ENCODE peak calls at places on chromosomes 11 and 22, in ten cellular contexts. One of them, this sample, is unnamed.

GRCh38 chr11:35303596-35304392 is 115.6 kb downstream of the SLC1A2 start:
- DNase-seq in heart left ventricle: peak
- DNase-seq in Caco-2: no peak
- DNase-seq in AG09309: peak
- DNase-seq in neural progenitor cell: no peak
- DNase-seq in tibial nerve: peak
- DNase-seq in HL-60: peak
- DNase-seq in AG04450: no peak
- DNase-seq in fibroblast of lung: peak
- DNase-seq in cardiac muscle cell: no peak
- DNase-seq in this sample: no peak

GRCh38 chr11:97019754-97020153 is 629.9 kb downstream of the JRKL start:
- DNase-seq in fibroblast of lung: no peak
- DNase-seq in neural progenitor cell: no peak
- DNase-seq in heart left ventricle: no peak
- DNase-seq in HL-60: no peak
- DNase-seq in cardiac muscle cell: no peak
- DNase-seq in AG09309: no peak
- DNase-seq in AG04450: no peak
- DNase-seq in Caco-2: no peak
- DNase-seq in tibial nerve: no peak
- DNase-seq in this sample: no peak

GRCh38 chr11:118290923-118291322 is 13.6 kb upstream of the CD3E start:
- DNase-seq in HL-60: no peak
- DNase-seq in AG04450: no peak
- DNase-seq in heart left ventricle: no peak
- DNase-seq in cardiac muscle cell: peak
- DNase-seq in tibial nerve: no peak
- DNase-seq in AG09309: no peak
- DNase-seq in Caco-2: peak
- DNase-seq in neural progenitor cell: peak
- DNase-seq in fibroblast of lung: no peak
- DNase-seq in this sample: peak

GRCh38 chr11:22042081-22042480 is 150.8 kb upstream of the ANO5 start:
- DNase-seq in HL-60: no peak
- DNase-seq in fibroblast of lung: no peak
- DNase-seq in heart left ventricle: no peak
- DNase-seq in cardiac muscle cell: no peak
- DNase-seq in AG04450: no peak
- DNase-seq in neural progenitor cell: no peak
- DNase-seq in Caco-2: no peak
- DNase-seq in AG09309: no peak
- DNase-seq in tibial nerve: no peak
- DNase-seq in this sample: no peak

GRCh38 chr11:131495417-131495816 is 125.0 kb downstream of the NTM start:
- DNase-seq in heart left ventricle: peak
- DNase-seq in tibial nerve: peak
- DNase-seq in HL-60: no peak
- DNase-seq in cardiac muscle cell: no peak
- DNase-seq in fibroblast of lung: no peak
- DNase-seq in neural progenitor cell: no peak
- DNase-seq in AG09309: no peak
- DNase-seq in AG04450: no peak
- DNase-seq in Caco-2: no peak
- DNase-seq in this sample: no peak

GRCh38 chr11:123407996-123408597 is 22.0 kb upstream of the GRAMD1B start:
- DNase-seq in Caco-2: no peak
- DNase-seq in fibroblast of lung: no peak
- DNase-seq in HL-60: no peak
- DNase-seq in AG09309: no peak
- DNase-seq in AG04450: no peak
- DNase-seq in neural progenitor cell: no peak
- DNase-seq in tibial nerve: no peak
- DNase-seq in heart left ventricle: no peak
- DNase-seq in cardiac muscle cell: no peak
- DNase-seq in this sample: no peak

GRCh38 chr11:94926271-94926625 is 47.1 kb downstream of the CWC15 start:
- DNase-seq in HL-60: no peak
- DNase-seq in neural progenitor cell: no peak
- DNase-seq in AG09309: no peak
- DNase-seq in AG04450: no peak
- DNase-seq in Caco-2: no peak
- DNase-seq in cardiac muscle cell: no peak
- DNase-seq in fibroblast of lung: peak
- DNase-seq in heart left ventricle: no peak
- DNase-seq in tibial nerve: no peak
- DNase-seq in this sample: no peak

GRCh38 chr11:94926698-94927237 is 46.6 kb downstream of the CWC15 start:
- DNase-seq in AG09309: peak
- DNase-seq in neural progenitor cell: no peak
- DNase-seq in Caco-2: no peak
- DNase-seq in cardiac muscle cell: peak
- DNase-seq in HL-60: no peak
- DNase-seq in AG04450: peak
- DNase-seq in heart left ventricle: peak
- DNase-seq in fibroblast of lung: peak
- DNase-seq in tibial nerve: peak
- DNase-seq in this sample: no peak

GRCh38 chr11:106082096-106082495 is 4.6 kb downstream of the AASDHPPT start:
- DNase-seq in HL-60: no peak
- DNase-seq in fibroblast of lung: no peak
- DNase-seq in neural progenitor cell: no peak
- DNase-seq in Caco-2: no peak
- DNase-seq in heart left ventricle: no peak
- DNase-seq in cardiac muscle cell: no peak
- DNase-seq in tibial nerve: no peak
- DNase-seq in AG09309: no peak
- DNase-seq in AG04450: no peak
- DNase-seq in this sample: no peak

GRCh38 chr11:27193434-27194225 is 153.0 kb downstream of the BBOX1 start:
- DNase-seq in neural progenitor cell: no peak
- DNase-seq in HL-60: no peak
- DNase-seq in heart left ventricle: no peak
- DNase-seq in AG09309: no peak
- DNase-seq in AG04450: no peak
- DNase-seq in Caco-2: no peak
- DNase-seq in cardiac muscle cell: no peak
- DNase-seq in fibroblast of lung: no peak
- DNase-seq in tibial nerve: no peak
- DNase-seq in this sample: no peak

GRCh38 chr11:19615503-19615902 is 97.1 kb upstream of the NAV2 start:
- DNase-seq in fibroblast of lung: no peak
- DNase-seq in tibial nerve: no peak
- DNase-seq in cardiac muscle cell: no peak
- DNase-seq in Caco-2: no peak
- DNase-seq in heart left ventricle: no peak
- DNase-seq in AG09309: no peak
- DNase-seq in HL-60: no peak
- DNase-seq in AG04450: no peak
- DNase-seq in neural progenitor cell: no peak
- DNase-seq in this sample: no peak

GRCh38 chr11:82790723-82791487 is 57.2 kb upstream of the FAM181B start:
- DNase-seq in HL-60: no peak
- DNase-seq in fibroblast of lung: peak
- DNase-seq in tibial nerve: no peak
- DNase-seq in neural progenitor cell: no peak
- DNase-seq in AG04450: no peak
- DNase-seq in AG09309: no peak
- DNase-seq in Caco-2: no peak
- DNase-seq in heart left ventricle: no peak
- DNase-seq in cardiac muscle cell: peak
- DNase-seq in this sample: no peak

GRCh38 chr11:20158597-20159257 is 1.5 kb downstream of the DBX1 start:
- DNase-seq in fibroblast of lung: peak
- DNase-seq in heart left ventricle: peak
- DNase-seq in tibial nerve: no peak
- DNase-seq in Caco-2: peak
- DNase-seq in HL-60: no peak
- DNase-seq in AG09309: peak
- DNase-seq in neural progenitor cell: peak
- DNase-seq in AG04450: peak
- DNase-seq in cardiac muscle cell: peak
- DNase-seq in this sample: no peak

GRCh38 chr11:77071077-77071476 is 4.3 kb downstream of the CAPN5 start:
- DNase-seq in Caco-2: no peak
- DNase-seq in heart left ventricle: no peak
- DNase-seq in tibial nerve: no peak
- DNase-seq in cardiac muscle cell: no peak
- DNase-seq in neural progenitor cell: no peak
- DNase-seq in AG04450: no peak
- DNase-seq in AG09309: no peak
- DNase-seq in HL-60: no peak
- DNase-seq in fibroblast of lung: no peak
- DNase-seq in this sample: no peak

GRCh38 chr11:19441752-19442553 is 201.2 kb upstream of the E2F8 start:
- DNase-seq in fibroblast of lung: peak
- DNase-seq in AG04450: peak
- DNase-seq in heart left ventricle: peak
- DNase-seq in neural progenitor cell: no peak
- DNase-seq in Caco-2: peak
- DNase-seq in cardiac muscle cell: peak
- DNase-seq in HL-60: no peak
- DNase-seq in tibial nerve: no peak
- DNase-seq in AG09309: peak
- DNase-seq in this sample: no peak

GRCh38 chr11:102383839-102384238 is 36.8 kb downstream of the BIRC2 start:
- DNase-seq in HL-60: no peak
- DNase-seq in neural progenitor cell: no peak
- DNase-seq in Caco-2: no peak
- DNase-seq in heart left ventricle: no peak
- DNase-seq in fibroblast of lung: no peak
- DNase-seq in AG04450: no peak
- DNase-seq in tibial nerve: no peak
- DNase-seq in cardiac muscle cell: no peak
- DNase-seq in AG09309: no peak
- DNase-seq in this sample: no peak

GRCh38 chr11:21646351-21646750 is 546.5 kb upstream of the ANO5 start:
- DNase-seq in AG09309: no peak
- DNase-seq in fibroblast of lung: no peak
- DNase-seq in neural progenitor cell: no peak
- DNase-seq in cardiac muscle cell: no peak
- DNase-seq in heart left ventricle: no peak
- DNase-seq in AG04450: no peak
- DNase-seq in tibial nerve: no peak
- DNase-seq in HL-60: no peak
- DNase-seq in Caco-2: no peak
- DNase-seq in this sample: no peak

GRCh38 chr22:47094861-47095330 is 332.4 kb downstream of the TBC1D22A start:
- DNase-seq in AG09309: no peak
- DNase-seq in neural progenitor cell: no peak
- DNase-seq in fibroblast of lung: peak
- DNase-seq in tibial nerve: no peak
- DNase-seq in AG04450: no peak
- DNase-seq in Caco-2: no peak
- DNase-seq in heart left ventricle: no peak
- DNase-seq in HL-60: no peak
- DNase-seq in cardiac muscle cell: no peak
- DNase-seq in this sample: no peak

GRCh38 chr22:40210814-40211213 is 33.1 kb downstream of the TNRC6B start:
- DNase-seq in AG09309: no peak
- DNase-seq in cardiac muscle cell: no peak
- DNase-seq in Caco-2: no peak
- DNase-seq in fibroblast of lung: no peak
- DNase-seq in HL-60: no peak
- DNase-seq in neural progenitor cell: no peak
- DNase-seq in tibial nerve: no peak
- DNase-seq in AG04450: no peak
- DNase-seq in heart left ventricle: no peak
- DNase-seq in this sample: no peak
- H3K4me3 ChIP-seq in AG09309: no peak
- H3K4me3 ChIP-seq in cardiac muscle cell: no peak
- H3K4me3 ChIP-seq in Caco-2: no peak
- H3K4me3 ChIP-seq in fibroblast of lung: no peak
- H3K4me3 ChIP-seq in HL-60: no peak
- H3K4me3 ChIP-seq in neural progenitor cell: no peak
- H3K4me3 ChIP-seq in tibial nerve: no peak
- H3K4me3 ChIP-seq in AG04450: no peak
- H3K4me3 ChIP-seq in heart left ventricle: no peak
- H3K4me3 ChIP-seq in this sample: no peak

GRCh38 chr11:12560362-12560761 is 113.9 kb upstream of the TEAD1 start:
- DNase-seq in HL-60: no peak
- DNase-seq in cardiac muscle cell: no peak
- DNase-seq in tibial nerve: no peak
- DNase-seq in AG09309: no peak
- DNase-seq in heart left ventricle: no peak
- DNase-seq in AG04450: no peak
- DNase-seq in Caco-2: no peak
- DNase-seq in neural progenitor cell: no peak
- DNase-seq in fibroblast of lung: no peak
- DNase-seq in this sample: no peak
- TF ChIP-seq CTCF in HL-60: no peak
- TF ChIP-seq CTCF in cardiac muscle cell: no peak
- TF ChIP-seq CTCF in tibial nerve: no peak
- TF ChIP-seq CTCF in AG09309: no peak
- TF ChIP-seq CTCF in heart left ventricle: no peak
- TF ChIP-seq CTCF in AG04450: no peak
- TF ChIP-seq CTCF in Caco-2: no peak
- TF ChIP-seq CTCF in neural progenitor cell: no peak
- TF ChIP-seq CTCF in fibroblast of lung: no peak
- TF ChIP-seq CTCF in this sample: no peak

DNA sequence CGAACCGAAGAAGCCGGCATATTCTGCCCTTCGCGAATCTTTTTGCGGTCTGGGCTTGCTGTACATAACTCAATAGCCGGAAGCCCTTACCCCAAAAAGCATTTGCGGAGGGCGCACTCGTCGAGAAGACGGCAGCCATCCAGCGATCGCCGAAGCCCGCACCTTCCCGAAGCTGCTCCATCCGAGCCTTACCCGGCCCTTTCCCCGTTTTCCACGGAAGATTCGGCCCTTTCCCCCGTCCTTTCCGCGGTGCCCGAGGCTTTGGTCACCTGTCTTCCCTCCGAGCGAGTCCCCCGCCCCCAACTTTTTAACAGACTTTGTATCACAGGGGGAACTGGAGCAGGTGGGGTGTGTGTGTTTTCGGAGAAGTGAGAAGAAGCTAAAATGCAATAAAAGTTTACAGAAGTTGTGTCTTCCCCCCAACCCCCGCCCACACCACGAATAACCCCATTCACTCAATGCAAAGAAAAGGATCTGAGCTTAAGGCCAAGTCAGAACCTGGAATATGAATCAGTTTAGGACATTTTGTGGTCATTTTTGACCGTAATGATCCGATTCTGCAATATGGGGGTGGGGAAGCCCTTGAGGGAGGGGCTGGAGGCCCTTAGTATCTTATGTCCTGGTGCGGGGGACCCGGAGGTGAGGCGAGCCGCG is 99.0 kb upstream of the HSD17B12 start:
- DNase-seq in neural progenitor cell: no peak
- DNase-seq in heart left ventricle: no peak
- DNase-seq in cardiac muscle cell: no peak
- DNase-seq in fibroblast of lung: no peak
- DNase-seq in AG04450: no peak
- DNase-seq in AG09309: no peak
- DNase-seq in HL-60: no peak
- DNase-seq in Caco-2: no peak
- DNase-seq in tibial nerve: no peak
- DNase-seq in this sample: no peak
- H3K4me3 ChIP-seq in neural progenitor cell: peak
- H3K4me3 ChIP-seq in heart left ventricle: peak
- H3K4me3 ChIP-seq in cardiac muscle cell: peak
- H3K4me3 ChIP-seq in fibroblast of lung: peak
- H3K4me3 ChIP-seq in AG04450: no peak
- H3K4me3 ChIP-seq in AG09309: no peak
- H3K4me3 ChIP-seq in HL-60: peak
- H3K4me3 ChIP-seq in Caco-2: no peak
- H3K4me3 ChIP-seq in tibial nerve: peak
- H3K4me3 ChIP-seq in this sample: no peak

GRCh38 chr11:68402355-68403031 is 58.1 kb upstream of the PPP6R3 start:
- DNase-seq in fibroblast of lung: no peak
- DNase-seq in HL-60: no peak
- DNase-seq in tibial nerve: no peak
- DNase-seq in neural progenitor cell: peak
- DNase-seq in heart left ventricle: no peak
- DNase-seq in AG09309: no peak
- DNase-seq in AG04450: no peak
- DNase-seq in Caco-2: peak
- DNase-seq in cardiac muscle cell: no peak
- DNase-seq in this sample: no peak
- TF ChIP-seq CTCF in fibroblast of lung: peak
- TF ChIP-seq CTCF in HL-60: no peak
- TF ChIP-seq CTCF in tibial nerve: no peak
- TF ChIP-seq CTCF in neural progenitor cell: peak
- TF ChIP-seq CTCF in heart left ventricle: no peak
- TF ChIP-seq CTCF in AG09309: peak
- TF ChIP-seq CTCF in AG04450: no peak
- TF ChIP-seq CTCF in Caco-2: no peak
- TF ChIP-seq CTCF in cardiac muscle cell: no peak
- TF ChIP-seq CTCF in this sample: no peak